ENCODE peak calls at places on chromosomes 2 and 18, in eight cellular contexts. One of them, this sample, is unnamed.

GRCh38 chr2:235026649-235027557 is 75.1 kb downstream of the SH3BP4 start:
- DNase-seq in mesendoderm: no peak
- DNase-seq in psoas muscle: peak
- DNase-seq in effector memory CD4-positive, alpha-beta T cell: no peak
- DNase-seq in CD4-positive, alpha-beta memory T cell: peak
- DNase-seq in dorsolateral prefrontal cortex: no peak
- DNase-seq in mesenchymal stem cell: no peak
- DNase-seq in AG04450: no peak
- DNase-seq in this sample: no peak

GRCh38 chr2:150325656-150326055 is 161.8 kb downstream of the RND3 start:
- DNase-seq in psoas muscle: no peak
- DNase-seq in dorsolateral prefrontal cortex: no peak
- DNase-seq in mesenchymal stem cell: no peak
- DNase-seq in CD4-positive, alpha-beta memory T cell: no peak
- DNase-seq in effector memory CD4-positive, alpha-beta T cell: no peak
- DNase-seq in mesendoderm: no peak
- DNase-seq in AG04450: no peak
- DNase-seq in this sample: no peak

GRCh38 chr2:148603562-148603920 is 41.0 kb upstream of the EPC2 start:
- DNase-seq in mesendoderm: no peak
- DNase-seq in mesenchymal stem cell: no peak
- DNase-seq in dorsolateral prefrontal cortex: no peak
- DNase-seq in AG04450: no peak
- DNase-seq in effector memory CD4-positive, alpha-beta T cell: no peak
- DNase-seq in psoas muscle: no peak
- DNase-seq in CD4-positive, alpha-beta memory T cell: no peak
- DNase-seq in this sample: no peak

GRCh38 chr2:221096651-221097567 is 475.2 kb downstream of the EPHA4 start:
- DNase-seq in psoas muscle: no peak
- DNase-seq in effector memory CD4-positive, alpha-beta T cell: no peak
- DNase-seq in mesendoderm: no peak
- DNase-seq in CD4-positive, alpha-beta memory T cell: no peak
- DNase-seq in mesenchymal stem cell: peak
- DNase-seq in AG04450: no peak
- DNase-seq in dorsolateral prefrontal cortex: no peak
- DNase-seq in this sample: no peak

GRCh38 chr2:45765847-45766254 is 114.4 kb downstream of the PRKCE start:
- DNase-seq in mesenchymal stem cell: peak
- DNase-seq in effector memory CD4-positive, alpha-beta T cell: no peak
- DNase-seq in mesendoderm: no peak
- DNase-seq in CD4-positive, alpha-beta memory T cell: no peak
- DNase-seq in psoas muscle: no peak
- DNase-seq in dorsolateral prefrontal cortex: no peak
- DNase-seq in AG04450: no peak
- DNase-seq in this sample: no peak

GRCh38 chr2:228675042-228675441 is 493.6 kb upstream of the SPHKAP start:
- DNase-seq in psoas muscle: no peak
- DNase-seq in mesendoderm: no peak
- DNase-seq in CD4-positive, alpha-beta memory T cell: no peak
- DNase-seq in dorsolateral prefrontal cortex: no peak
- DNase-seq in mesenchymal stem cell: peak
- DNase-seq in effector memory CD4-positive, alpha-beta T cell: no peak
- DNase-seq in AG04450: no peak
- DNase-seq in this sample: no peak

GRCh38 chr2:75076088-75076487 is 117.6 kb downstream of the POLE4 start:
- DNase-seq in AG04450: no peak
- DNase-seq in psoas muscle: no peak
- DNase-seq in mesenchymal stem cell: no peak
- DNase-seq in dorsolateral prefrontal cortex: no peak
- DNase-seq in mesendoderm: no peak
- DNase-seq in effector memory CD4-positive, alpha-beta T cell: no peak
- DNase-seq in CD4-positive, alpha-beta memory T cell: no peak
- DNase-seq in this sample: no peak

GRCh38 chr2:88809216-88809615 is 117.7 kb downstream of the RPIA start:
- DNase-seq in AG04450: no peak
- DNase-seq in mesendoderm: no peak
- DNase-seq in effector memory CD4-positive, alpha-beta T cell: no peak
- DNase-seq in CD4-positive, alpha-beta memory T cell: no peak
- DNase-seq in dorsolateral prefrontal cortex: no peak
- DNase-seq in mesenchymal stem cell: no peak
- DNase-seq in psoas muscle: no peak
- DNase-seq in this sample: no peak

GRCh38 chr2:205156457-205156856 is 525.8 kb upstream of the NRP2 start:
- DNase-seq in mesendoderm: no peak
- DNase-seq in psoas muscle: no peak
- DNase-seq in mesenchymal stem cell: no peak
- DNase-seq in dorsolateral prefrontal cortex: no peak
- DNase-seq in CD4-positive, alpha-beta memory T cell: no peak
- DNase-seq in effector memory CD4-positive, alpha-beta T cell: no peak
- DNase-seq in AG04450: no peak
- DNase-seq in this sample: no peak

GRCh38 chr18:68623342-68623741 is 91.6 kb downstream of the TMX3 start:
- DNase-seq in psoas muscle: peak
- DNase-seq in AG04450: peak
- DNase-seq in mesenchymal stem cell: peak
- DNase-seq in CD4-positive, alpha-beta memory T cell: no peak
- DNase-seq in effector memory CD4-positive, alpha-beta T cell: no peak
- DNase-seq in dorsolateral prefrontal cortex: peak
- DNase-seq in mesendoderm: peak
- DNase-seq in this sample: no peak

GRCh38 chr2:70513751-70514150 is 39.9 kb downstream of the TGFA start:
- DNase-seq in psoas muscle: no peak
- DNase-seq in mesenchymal stem cell: no peak
- DNase-seq in CD4-positive, alpha-beta memory T cell: no peak
- DNase-seq in mesendoderm: no peak
- DNase-seq in dorsolateral prefrontal cortex: no peak
- DNase-seq in effector memory CD4-positive, alpha-beta T cell: no peak
- DNase-seq in AG04450: no peak
- DNase-seq in this sample: no peak

GRCh38 chr2:178227187-178227586 is 32.9 kb downstream of the OSBPL6 start:
- DNase-seq in dorsolateral prefrontal cortex: no peak
- DNase-seq in effector memory CD4-positive, alpha-beta T cell: no peak
- DNase-seq in psoas muscle: no peak
- DNase-seq in mesenchymal stem cell: peak
- DNase-seq in AG04450: no peak
- DNase-seq in mesendoderm: no peak
- DNase-seq in CD4-positive, alpha-beta memory T cell: no peak
- DNase-seq in this sample: no peak

GRCh38 chr2:233862261-233862768 is 5.9 kb downstream of the MSL3B start:
- DNase-seq in dorsolateral prefrontal cortex: no peak
- DNase-seq in mesendoderm: no peak
- DNase-seq in AG04450: no peak
- DNase-seq in CD4-positive, alpha-beta memory T cell: no peak
- DNase-seq in psoas muscle: no peak
- DNase-seq in effector memory CD4-positive, alpha-beta T cell: no peak
- DNase-seq in mesenchymal stem cell: no peak
- DNase-seq in this sample: no peak

GRCh38 chr2:15279181-15279876 is 281.8 kb downstream of the NBAS start:
- DNase-seq in CD4-positive, alpha-beta memory T cell: no peak
- DNase-seq in AG04450: no peak
- DNase-seq in dorsolateral prefrontal cortex: no peak
- DNase-seq in mesendoderm: no peak
- DNase-seq in effector memory CD4-positive, alpha-beta T cell: no peak
- DNase-seq in mesenchymal stem cell: no peak
- DNase-seq in psoas muscle: no peak
- DNase-seq in this sample: no peak

GRCh38 chr2:55827855-55828254 is 95.7 kb downstream of the EFEMP1 start:
- DNase-seq in mesenchymal stem cell: peak
- DNase-seq in effector memory CD4-positive, alpha-beta T cell: no peak
- DNase-seq in dorsolateral prefrontal cortex: no peak
- DNase-seq in CD4-positive, alpha-beta memory T cell: no peak
- DNase-seq in mesendoderm: no peak
- DNase-seq in psoas muscle: no peak
- DNase-seq in AG04450: no peak
- DNase-seq in this sample: no peak

GRCh38 chr2:147689510-147689909 is 155.3 kb upstream of the ACVR2A start:
- DNase-seq in CD4-positive, alpha-beta memory T cell: no peak
- DNase-seq in mesenchymal stem cell: no peak
- DNase-seq in AG04450: no peak
- DNase-seq in psoas muscle: no peak
- DNase-seq in dorsolateral prefrontal cortex: no peak
- DNase-seq in mesendoderm: no peak
- DNase-seq in effector memory CD4-positive, alpha-beta T cell: no peak
- DNase-seq in this sample: no peak

GRCh38 chr2:96913398-96914202 is 43.7 kb upstream of the SEMA4C start:
- DNase-seq in dorsolateral prefrontal cortex: peak
- DNase-seq in CD4-positive, alpha-beta memory T cell: peak
- DNase-seq in psoas muscle: no peak
- DNase-seq in mesenchymal stem cell: no peak
- DNase-seq in mesendoderm: no peak
- DNase-seq in AG04450: no peak
- DNase-seq in effector memory CD4-positive, alpha-beta T cell: peak
- DNase-seq in this sample: no peak

DNA sequence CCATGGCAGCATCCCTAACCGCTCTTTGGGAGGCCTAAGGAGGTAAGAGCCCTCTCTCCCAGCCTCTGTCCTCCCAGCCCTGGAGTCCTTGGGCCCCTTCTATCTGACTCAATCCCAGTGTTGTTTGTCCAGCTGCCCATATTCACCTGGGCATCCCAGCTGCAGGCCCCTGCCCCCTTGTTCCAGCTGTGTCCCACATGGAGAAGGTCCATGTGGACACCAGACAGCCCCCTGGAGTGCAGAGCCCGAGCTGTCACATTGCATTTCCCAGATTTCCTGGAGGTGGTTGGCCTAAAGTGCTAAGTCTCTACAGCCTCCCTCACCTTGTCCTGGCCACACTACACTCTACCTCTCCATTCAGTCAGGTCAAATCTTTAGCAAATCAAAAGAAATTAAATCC is 42.5 kb downstream of the PSD4 start:
- DNase-seq in psoas muscle: no peak
- DNase-seq in mesenchymal stem cell: no peak
- DNase-seq in effector memory CD4-positive, alpha-beta T cell: no peak
- DNase-seq in AG04450: no peak
- DNase-seq in mesendoderm: no peak
- DNase-seq in CD4-positive, alpha-beta memory T cell: no peak
- DNase-seq in dorsolateral prefrontal cortex: no peak
- DNase-seq in this sample: peak
- H3K27ac ChIP-seq in psoas muscle: no peak
- H3K27ac ChIP-seq in mesenchymal stem cell: peak
- H3K27ac ChIP-seq in effector memory CD4-positive, alpha-beta T cell: no peak
- H3K27ac ChIP-seq in AG04450: no peak
- H3K27ac ChIP-seq in mesendoderm: no peak
- H3K27ac ChIP-seq in CD4-positive, alpha-beta memory T cell: no peak
- H3K27ac ChIP-seq in dorsolateral prefrontal cortex: no peak
- H3K27ac ChIP-seq in this sample: no peak

GRCh38 chr2:189662674-189663226 is 1.5 kb downstream of the ASNSD1 start:
- DNase-seq in CD4-positive, alpha-beta memory T cell: no peak
- DNase-seq in AG04450: no peak
- DNase-seq in mesendoderm: no peak
- DNase-seq in effector memory CD4-positive, alpha-beta T cell: no peak
- DNase-seq in psoas muscle: no peak
- DNase-seq in mesenchymal stem cell: no peak
- DNase-seq in dorsolateral prefrontal cortex: no peak
- DNase-seq in this sample: no peak
- H3K4me3 ChIP-seq in CD4-positive, alpha-beta memory T cell: no peak
- H3K4me3 ChIP-seq in AG04450: peak
- H3K4me3 ChIP-seq in mesendoderm: no peak
- H3K4me3 ChIP-seq in effector memory CD4-positive, alpha-beta T cell: peak
- H3K4me3 ChIP-seq in psoas muscle: peak
- H3K4me3 ChIP-seq in mesenchymal stem cell: peak
- H3K4me3 ChIP-seq in dorsolateral prefrontal cortex: peak
- H3K4me3 ChIP-seq in this sample: no peak

DNA sequence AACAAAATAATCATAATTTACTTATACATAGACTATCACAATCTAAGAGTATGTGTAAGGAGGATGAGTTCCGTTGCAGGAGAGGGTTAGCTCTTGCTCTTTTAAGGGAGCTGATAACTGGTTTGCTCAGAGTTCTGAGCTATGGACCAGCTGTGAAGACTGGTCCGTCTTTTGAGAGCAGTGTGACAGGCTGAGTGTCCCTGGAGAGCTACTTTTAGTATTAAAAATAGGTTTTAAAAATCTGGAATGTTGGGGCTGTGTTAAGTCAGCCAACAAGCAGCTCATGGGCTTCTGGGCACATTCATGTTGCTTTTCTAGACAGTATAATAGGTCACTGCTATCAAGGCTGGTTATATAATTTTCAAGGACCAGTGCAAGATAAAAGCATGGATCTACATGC is 41.5 kb upstream of the TMEM131 start:
- DNase-seq in dorsolateral prefrontal cortex: no peak
- DNase-seq in CD4-positive, alpha-beta memory T cell: no peak
- DNase-seq in psoas muscle: no peak
- DNase-seq in mesendoderm: no peak
- DNase-seq in AG04450: no peak
- DNase-seq in mesenchymal stem cell: no peak
- DNase-seq in effector memory CD4-positive, alpha-beta T cell: no peak
- DNase-seq in this sample: no peak
- H3K27ac ChIP-seq in dorsolateral prefrontal cortex: no peak
- H3K27ac ChIP-seq in CD4-positive, alpha-beta memory T cell: no peak
- H3K27ac ChIP-seq in psoas muscle: peak
- H3K27ac ChIP-seq in mesendoderm: no peak
- H3K27ac ChIP-seq in AG04450: no peak
- H3K27ac ChIP-seq in mesenchymal stem cell: no peak
- H3K27ac ChIP-seq in effector memory CD4-positive, alpha-beta T cell: no peak
- H3K27ac ChIP-seq in this sample: no peak

GRCh38 chr2:126653102-126653501 is 2.9 kb upstream of the GYPC start:
- DNase-seq in psoas muscle: no peak
- DNase-seq in effector memory CD4-positive, alpha-beta T cell: no peak
- DNase-seq in dorsolateral prefrontal cortex: no peak
- DNase-seq in CD4-positive, alpha-beta memory T cell: no peak
- DNase-seq in mesenchymal stem cell: no peak
- DNase-seq in mesendoderm: no peak
- DNase-seq in AG04450: no peak
- DNase-seq in this sample: no peak

GRCh38 chr2:126652323-126652891 is 3.6 kb upstream of the GYPC start:
- DNase-seq in CD4-positive, alpha-beta memory T cell: no peak
- DNase-seq in mesendoderm: no peak
- DNase-seq in AG04450: no peak
- DNase-seq in psoas muscle: no peak
- DNase-seq in dorsolateral prefrontal cortex: no peak
- DNase-seq in effector memory CD4-positive, alpha-beta T cell: no peak
- DNase-seq in mesenchymal stem cell: no peak
- DNase-seq in this sample: no peak

GRCh38 chr2:126649101-126649500 is 6.9 kb upstream of the GYPC start:
- DNase-seq in AG04450: no peak
- DNase-seq in psoas muscle: no peak
- DNase-seq in mesenchymal stem cell: no peak
- DNase-seq in effector memory CD4-positive, alpha-beta T cell: no peak
- DNase-seq in CD4-positive, alpha-beta memory T cell: no peak
- DNase-seq in dorsolateral prefrontal cortex: no peak
- DNase-seq in mesendoderm: no peak
- DNase-seq in this sample: no peak

GRCh38 chr2:126655066-126655465 is 892 bp upstream of the GYPC start:
- DNase-seq in AG04450: no peak
- DNase-seq in mesendoderm: peak
- DNase-seq in psoas muscle: no peak
- DNase-seq in CD4-positive, alpha-beta memory T cell: no peak
- DNase-seq in mesenchymal stem cell: peak
- DNase-seq in dorsolateral prefrontal cortex: no peak
- DNase-seq in effector memory CD4-positive, alpha-beta T cell: no peak
- DNase-seq in this sample: no peak

DNA sequence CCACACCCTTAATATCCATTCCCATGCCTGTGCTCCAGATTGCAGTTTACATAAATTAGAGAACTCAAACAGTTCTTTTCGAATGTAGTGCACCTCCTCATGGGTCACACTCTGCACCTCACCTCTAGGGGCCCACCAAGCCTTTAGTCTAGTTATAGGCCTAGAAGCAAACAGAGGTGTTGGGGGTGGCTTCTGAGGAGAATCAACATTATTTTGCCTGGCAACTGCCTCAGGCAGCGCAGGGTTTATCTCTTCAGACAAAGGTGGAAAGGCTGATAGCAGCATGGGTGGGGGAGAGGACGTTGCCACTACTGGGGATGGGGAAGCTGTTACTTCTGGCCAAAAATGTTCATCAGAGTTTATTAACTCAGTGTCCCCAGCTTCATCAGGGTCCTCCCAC is 5.0 kb upstream of the GYPC start:
- DNase-seq in mesendoderm: no peak
- DNase-seq in dorsolateral prefrontal cortex: no peak
- DNase-seq in CD4-positive, alpha-beta memory T cell: no peak
- DNase-seq in effector memory CD4-positive, alpha-beta T cell: no peak
- DNase-seq in AG04450: no peak
- DNase-seq in mesenchymal stem cell: no peak
- DNase-seq in psoas muscle: no peak
- DNase-seq in this sample: no peak
- H3K4me3 ChIP-seq in mesendoderm: no peak
- H3K4me3 ChIP-seq in dorsolateral prefrontal cortex: no peak
- H3K4me3 ChIP-seq in CD4-positive, alpha-beta memory T cell: no peak
- H3K4me3 ChIP-seq in effector memory CD4-positive, alpha-beta T cell: no peak
- H3K4me3 ChIP-seq in AG04450: no peak
- H3K4me3 ChIP-seq in mesenchymal stem cell: no peak
- H3K4me3 ChIP-seq in psoas muscle: no peak
- H3K4me3 ChIP-seq in this sample: no peak

This sample was measured in aorta.